ENCODE peak calls at places on chromosomes 1 and 21, in seven cellular contexts. X is stimulated activated CD4-positive, alpha-beta T cell treated with anti-CD3 and anti-CD28 coated beads, Interleukin-4, amount 100 ng/mL, for 4 hours; Z is activated CD4-positive, alpha-beta T cell treated with anti-CD3 and anti-CD28 coated beads for 36 hours; D is fibroblast of villous mesenchyme; K is D341Med; Q is stimulated activated naive B cell treated with anti-CD40 and anti-IgM and Interleukin-4, amounts not matched to agents 10 μg/mL and 1 μg/mL and 100 μg/mL, for 72 hours; J is fibroblast of the aortic adventitia. T is an unnamed sample.

GRCh38 chr21:45443595-45444181 is 38.7 kb downstream of the COL18A1 start:
- DNase-seq in K (no peak), Z (peak; percentile 39), X (no peak), D (no peak), J (no peak), Q (no peak), T (no peak)

GRCh38 chr1:68269637-68270430 is 37.5 kb upstream of the WLS start:
- DNase-seq in K (no peak), Z (no peak), D (peak; percentile 51), X (no peak), Q (no peak), J (peak; percentile 25), T (peak; percentile 36)

GRCh38 chr1:85894651-85895050 is 186.4 kb upstream of the ZNHIT6 start:
- DNase-seq in D (peak; percentile 52), Z (peak; percentile 40), X (no peak), Q (no peak), K (peak; percentile 36), J (peak; percentile 49), T (peak; percentile 62)

GRCh38 chr1:119870917-119871486 is 25.3 kb downstream of the ADAM30 start:
- DNase-seq in Q (peak; percentile 45), K (peak; percentile 80), J (peak; percentile 89), X (peak; percentile 54), Z (peak; percentile 81), D (peak; percentile 81), T (peak; percentile 85)

GRCh38 chr1:225933072-225933471 is 7.9 kb downstream of the LEFTY2 start:
- DNase-seq in J (peak; percentile 51), Q (no peak), X (no peak), K (no peak), Z (no peak), D (no peak), T (peak; percentile 57)

GRCh38 chr1:203185061-203185461 is 1.4 kb downstream of the CHI3L1 start:
- DNase-seq in K (no peak), X (no peak), Q (no peak), J (no peak), Z (no peak), D (no peak), T (no peak)

GRCh38 chr1:205430631-205431305 is 8.9 kb upstream of the LEMD1 start:
- DNase-seq in Q (peak; percentile 61), Z (peak; percentile 71), K (peak; percentile 26), X (peak; percentile 58), D (peak; percentile 36), J (peak; percentile 56), T (peak; percentile 61)

GRCh38 chr1:31159869-31160611 is 79.6 kb downstream of the NKAIN1 start:
- DNase-seq in K (no peak), X (no peak), D (peak; percentile 30), Q (no peak), J (no peak), Z (no peak), T (no peak)

GRCh38 chr1:40495315-40495903 is 13.2 kb upstream of the EXO5 start:
- DNase-seq in D (no peak), X (no peak), Z (no peak), Q (no peak), K (no peak), J (no peak), T (no peak)

GRCh38 chr1:228459091-228459993 is 27.8 kb upstream of the RNF187 start:
- DNase-seq in Z (peak; percentile 83), K (peak; percentile 86), X (peak; percentile 49), J (peak; percentile 86), Q (peak; percentile 28), D (peak; percentile 80), T (peak; percentile 87)

GRCh38 chr1:68339505-68339904 is 107.2 kb upstream of the WLS start:
- DNase-seq in Q (no peak), X (no peak), J (peak; percentile 64), D (peak; percentile 84), Z (no peak), K (no peak), T (peak; percentile 83)

GRCh38 chr1:201468501-201468843 is 516 bp downstream of the PHLDA3 start:
- DNase-seq in Z (peak; percentile 53), X (no peak), D (no peak), J (no peak), Q (no peak), K (no peak), T (no peak)

GRCh38 chr1:228668553-228669400 is 66.5 kb upstream of the RHOU start:
- DNase-seq in J (peak; percentile 93), X (no peak), Q (no peak), Z (no peak), K (no peak), D (no peak), T (peak; percentile 53)

GRCh38 chr1:156162430-156163037 is 9.1 kb downstream of the SEMA4A start:
- DNase-seq in D (no peak), J (peak; percentile 56), K (no peak), X (no peak), Z (no peak), Q (no peak), T (peak; percentile 53)

GRCh38 chr1:60470231-60470630 is 396.7 kb upstream of the C1orf87 start:
- DNase-seq in K (no peak), D (no peak), J (peak; percentile 40), X (no peak), Z (no peak), Q (no peak), T (peak; percentile 48)

GRCh38 chr1:65948609-65949229 is 156.0 kb downstream of the PDE4B start:
- DNase-seq in Q (no peak), J (peak; percentile 36), D (peak; percentile 90), X (no peak), K (no peak), Z (no peak), T (peak; percentile 56)

GRCh38 chr1:25053576-25054075 is 123.5 kb upstream of the RUNX3 start:
- DNase-seq in Z (no peak), K (no peak), D (no peak), X (no peak), Q (no peak), J (no peak), T (no peak)

GRCh38 chr1:211722277-211723175 is 47.1 kb upstream of the NEK2 start:
- DNase-seq in X (no peak), Q (no peak), J (no peak), K (no peak), Z (no peak), D (no peak), T (no peak)

GRCh38 chr1:115727706-115728249 is 40.7 kb downstream of the CASQ2 start:
- DNase-seq in X (no peak), J (peak; percentile 85), K (no peak), Z (no peak), Q (no peak), D (peak; percentile 100), T (peak; percentile 94)

GRCh38 chr1:177256153-177256814 is 85.5 kb downstream of the BRINP2 start:
- DNase-seq in Z (peak; percentile 49), K (peak; percentile 70), J (peak; percentile 79), Q (no peak), D (peak; percentile 89), X (no peak), T (peak; percentile 92)

GRCh38 chr21:45594721-45595489 is 48.6 kb upstream of the PCBP3 start:
- DNase-seq in K (no peak), X (no peak), Z (no peak), D (no peak), Q (no peak), J (no peak), T (no peak)

GRCh38 chr21:45109831-45110492 is 35.6 kb downstream of the ADARB1 start:
- DNase-seq in Z (peak; percentile 70), K (no peak), Q (peak; percentile 85), J (no peak), X (peak; percentile 14), D (no peak), T (no peak)

GRCh38 chr1:184827600-184828368 is 73.1 kb upstream of the EDEM3 start:
- DNase-seq in Z (no peak), D (peak; percentile 60), Q (no peak), K (no peak), X (no peak), J (peak; percentile 82), T (peak; percentile 69)

GRCh38 chr1:3468236-3469103 is 14.0 kb downstream of the ARHGEF16 start:
- DNase-seq in Z (peak; percentile 5), Q (no peak), J (no peak), D (no peak), K (no peak), X (no peak), T (no peak)

GRCh38 chr1:26949266-26949925 is 10.9 kb downstream of the KDF1 start:
- DNase-seq in Q (no peak), D (no peak), K (no peak), Z (no peak), X (no peak), J (peak; percentile 38), T (peak; percentile 23)

GRCh38 chr1:116988248-116988647 is 13.3 kb upstream of the CD101 start:
- DNase-seq in X (no peak), Z (no peak), J (peak; percentile 72), Q (no peak), K (no peak), D (no peak), T (peak; percentile 78)

GRCh38 chr1:92480200-92480812 is 6.4 kb downstream of the GFI1 start:
- DNase-seq in Z (no peak), Q (no peak), J (no peak), X (no peak), D (no peak), K (peak; percentile 47), T (no peak)

GRCh38 chr1:228341814-228342626 is 64.6 kb downstream of the TRIM11 start:
- DNase-seq in D (no peak), Q (no peak), K (no peak), X (no peak), Z (peak; percentile 2), J (no peak), T (no peak)

GRCh38 chr21:27648560-27648959 is 681.7 kb upstream of the ADAMTS5 start:
- DNase-seq in K (no peak), D (peak; percentile 88), Q (no peak), Z (no peak), X (no peak), J (peak; percentile 75), T (peak; percentile 90)

GRCh38 chr1:204885790-204886189 is 15.1 kb downstream of the NFASC start:
- DNase-seq in Z (no peak), J (peak; percentile 63), D (peak; percentile 14), Q (no peak), X (no peak), K (no peak), T (peak; percentile 16)

GRCh38 chr1:202145325-202146140 is 996 bp upstream of the ARL8A start:
- DNase-seq in J (peak; percentile 20), Q (no peak), X (no peak), K (no peak), Z (peak; percentile 69), D (no peak), T (no peak)

GRCh38 chr1:184340984-184341383 is 45.8 kb upstream of the C1orf21 start:
- DNase-seq in Q (no peak), D (peak; percentile 9), J (peak; percentile 5), Z (no peak), X (no peak), K (no peak), T (peak; percentile 4)

GRCh38 chr21:17782051-17782450 is 37.1 kb downstream of the C21orf91 start:
- DNase-seq in X (no peak), K (no peak), J (no peak), D (no peak), Q (no peak), Z (no peak), T (no peak)

GRCh38 chr1:33365560-33365997 is 44.7 kb upstream of the A3GALT2 start:
- DNase-seq in X (no peak), J (peak; percentile 58), K (no peak), Z (no peak), Q (no peak), D (peak; percentile 94), T (peak; percentile 71)

GRCh38 chr1:44826375-44827196 is 16.5 kb downstream of the PTCH2 start:
- DNase-seq in K (no peak), Q (no peak), D (no peak), J (peak; percentile 79), Z (no peak), X (no peak), T (peak; percentile 56)

GRCh38 chr1:116123837-116124533 is 12.8 kb downstream of the MAB21L3 start:
- DNase-seq in J (no peak), Z (no peak), X (no peak), D (no peak), K (no peak), Q (no peak), T (no peak)